ENCODE peak calls at places on chromosome 14, in nine cellular contexts. One of them, this sample, is unnamed.

GRCh38 chr14:78399316-78399889 is 229.2 kb downstream of the NRXN3 start:
- DNase-seq in smooth muscle cell of the brain vasculature: no peak
- DNase-seq in LHCN-M2: no peak
- DNase-seq in progenitor cell of endocrine pancreas: peak; percentile 43
- DNase-seq in NCI-H1092 treated with DMSO at 0.1 percent for 48 hours: no peak
- DNase-seq in stimulated activated CD4-positive, alpha-beta T cell treated with anti-CD3 and anti-CD28 coated beads, Interleukin-15, amount 100 ng/mL, for 24 hours: peak; percentile 13
- DNase-seq in keratinocyte: no peak
- DNase-seq in T-helper 2 cell: no peak
- DNase-seq in astrocyte: no peak
- DNase-seq in this sample: no peak

GRCh38 chr14:81435578-81436295 is 35.6 kb upstream of the STON2 start:
- DNase-seq in keratinocyte: peak; percentile 35
- DNase-seq in progenitor cell of endocrine pancreas: peak; percentile 57
- DNase-seq in astrocyte: no peak
- DNase-seq in T-helper 2 cell: no peak
- DNase-seq in LHCN-M2: peak; percentile 51
- DNase-seq in NCI-H1092 treated with DMSO at 0.1 percent for 48 hours: peak; percentile 61
- DNase-seq in smooth muscle cell of the brain vasculature: no peak
- DNase-seq in stimulated activated CD4-positive, alpha-beta T cell treated with anti-CD3 and anti-CD28 coated beads, Interleukin-15, amount 100 ng/mL, for 24 hours: peak; percentile 34
- DNase-seq in this sample: peak; percentile 31

GRCh38 chr14:95045836-95046430 is 111.4 kb downstream of the DICER1 start:
- DNase-seq in smooth muscle cell of the brain vasculature: no peak
- DNase-seq in progenitor cell of endocrine pancreas: no peak
- DNase-seq in stimulated activated CD4-positive, alpha-beta T cell treated with anti-CD3 and anti-CD28 coated beads, Interleukin-15, amount 100 ng/mL, for 24 hours: no peak
- DNase-seq in LHCN-M2: no peak
- DNase-seq in NCI-H1092 treated with DMSO at 0.1 percent for 48 hours: no peak
- DNase-seq in astrocyte: no peak
- DNase-seq in keratinocyte: no peak
- DNase-seq in T-helper 2 cell: no peak
- DNase-seq in this sample: peak; percentile 16

GRCh38 chr14:54502602-54503001 is 7.1 kb upstream of the CGRRF1 start:
- DNase-seq in T-helper 2 cell: no peak
- DNase-seq in keratinocyte: no peak
- DNase-seq in astrocyte: no peak
- DNase-seq in smooth muscle cell of the brain vasculature: no peak
- DNase-seq in progenitor cell of endocrine pancreas: no peak
- DNase-seq in stimulated activated CD4-positive, alpha-beta T cell treated with anti-CD3 and anti-CD28 coated beads, Interleukin-15, amount 100 ng/mL, for 24 hours: no peak
- DNase-seq in NCI-H1092 treated with DMSO at 0.1 percent for 48 hours: no peak
- DNase-seq in LHCN-M2: no peak
- DNase-seq in this sample: no peak

GRCh38 chr14:97071177-97071576 is 274.0 kb downstream of the VRK1 start:
- DNase-seq in astrocyte: no peak
- DNase-seq in NCI-H1092 treated with DMSO at 0.1 percent for 48 hours: no peak
- DNase-seq in smooth muscle cell of the brain vasculature: no peak
- DNase-seq in T-helper 2 cell: no peak
- DNase-seq in LHCN-M2: no peak
- DNase-seq in stimulated activated CD4-positive, alpha-beta T cell treated with anti-CD3 and anti-CD28 coated beads, Interleukin-15, amount 100 ng/mL, for 24 hours: no peak
- DNase-seq in keratinocyte: no peak
- DNase-seq in progenitor cell of endocrine pancreas: no peak
- DNase-seq in this sample: no peak

GRCh38 chr14:102509744-102510615 is at the start of gene ANKRD9:
- DNase-seq in progenitor cell of endocrine pancreas: peak; percentile 93
- DNase-seq in NCI-H1092 treated with DMSO at 0.1 percent for 48 hours: peak; percentile 83
- DNase-seq in LHCN-M2: peak; percentile 90
- DNase-seq in smooth muscle cell of the brain vasculature: peak; percentile 82
- DNase-seq in stimulated activated CD4-positive, alpha-beta T cell treated with anti-CD3 and anti-CD28 coated beads, Interleukin-15, amount 100 ng/mL, for 24 hours: peak; percentile 95
- DNase-seq in T-helper 2 cell: peak; percentile 81
- DNase-seq in keratinocyte: no peak
- DNase-seq in astrocyte: peak; percentile 73
- DNase-seq in this sample: peak; percentile 97

GRCh38 chr14:65549429-65549828 is 136.9 kb downstream of the FUT8 start:
- DNase-seq in astrocyte: no peak
- DNase-seq in T-helper 2 cell: no peak
- DNase-seq in NCI-H1092 treated with DMSO at 0.1 percent for 48 hours: no peak
- DNase-seq in keratinocyte: no peak
- DNase-seq in progenitor cell of endocrine pancreas: no peak
- DNase-seq in LHCN-M2: no peak
- DNase-seq in smooth muscle cell of the brain vasculature: no peak
- DNase-seq in stimulated activated CD4-positive, alpha-beta T cell treated with anti-CD3 and anti-CD28 coated beads, Interleukin-15, amount 100 ng/mL, for 24 hours: no peak
- DNase-seq in this sample: no peak

GRCh38 chr14:69170848-69171247 is 17.9 kb upstream of the DCAF5 start:
- DNase-seq in stimulated activated CD4-positive, alpha-beta T cell treated with anti-CD3 and anti-CD28 coated beads, Interleukin-15, amount 100 ng/mL, for 24 hours: no peak
- DNase-seq in progenitor cell of endocrine pancreas: no peak
- DNase-seq in LHCN-M2: peak; percentile 45
- DNase-seq in keratinocyte: no peak
- DNase-seq in smooth muscle cell of the brain vasculature: no peak
- DNase-seq in T-helper 2 cell: no peak
- DNase-seq in NCI-H1092 treated with DMSO at 0.1 percent for 48 hours: no peak
- DNase-seq in astrocyte: no peak
- DNase-seq in this sample: no peak

GRCh38 chr14:94679941-94680340 is 67.8 kb downstream of the SERPINA3 start:
- DNase-seq in NCI-H1092 treated with DMSO at 0.1 percent for 48 hours: no peak
- DNase-seq in T-helper 2 cell: no peak
- DNase-seq in stimulated activated CD4-positive, alpha-beta T cell treated with anti-CD3 and anti-CD28 coated beads, Interleukin-15, amount 100 ng/mL, for 24 hours: no peak
- DNase-seq in astrocyte: no peak
- DNase-seq in progenitor cell of endocrine pancreas: no peak
- DNase-seq in keratinocyte: no peak
- DNase-seq in LHCN-M2: no peak
- DNase-seq in smooth muscle cell of the brain vasculature: no peak
- DNase-seq in this sample: no peak

GRCh38 chr14:106222736-106223135 is 696.4 kb downstream of the TMEM121 start:
- DNase-seq in keratinocyte: no peak
- DNase-seq in T-helper 2 cell: no peak
- DNase-seq in stimulated activated CD4-positive, alpha-beta T cell treated with anti-CD3 and anti-CD28 coated beads, Interleukin-15, amount 100 ng/mL, for 24 hours: no peak
- DNase-seq in LHCN-M2: no peak
- DNase-seq in smooth muscle cell of the brain vasculature: no peak
- DNase-seq in NCI-H1092 treated with DMSO at 0.1 percent for 48 hours: no peak
- DNase-seq in progenitor cell of endocrine pancreas: no peak
- DNase-seq in astrocyte: no peak
- DNase-seq in this sample: no peak

GRCh38 chr14:59254911-59255545 is 66.6 kb downstream of the DAAM1 start:
- DNase-seq in keratinocyte: no peak
- DNase-seq in stimulated activated CD4-positive, alpha-beta T cell treated with anti-CD3 and anti-CD28 coated beads, Interleukin-15, amount 100 ng/mL, for 24 hours: no peak
- DNase-seq in NCI-H1092 treated with DMSO at 0.1 percent for 48 hours: no peak
- DNase-seq in T-helper 2 cell: no peak
- DNase-seq in LHCN-M2: no peak
- DNase-seq in smooth muscle cell of the brain vasculature: no peak
- DNase-seq in astrocyte: peak; percentile 71
- DNase-seq in progenitor cell of endocrine pancreas: no peak
- DNase-seq in this sample: no peak

GRCh38 chr14:81464253-81465001 is 64.3 kb upstream of the STON2 start:
- DNase-seq in stimulated activated CD4-positive, alpha-beta T cell treated with anti-CD3 and anti-CD28 coated beads, Interleukin-15, amount 100 ng/mL, for 24 hours: peak; percentile 58
- DNase-seq in LHCN-M2: peak; percentile 74
- DNase-seq in keratinocyte: no peak
- DNase-seq in smooth muscle cell of the brain vasculature: peak; percentile 43
- DNase-seq in T-helper 2 cell: peak; percentile 17
- DNase-seq in NCI-H1092 treated with DMSO at 0.1 percent for 48 hours: peak; percentile 69
- DNase-seq in progenitor cell of endocrine pancreas: peak; percentile 44
- DNase-seq in astrocyte: peak; percentile 26
- DNase-seq in this sample: peak; percentile 33

GRCh38 chr14:98953544-98954346 is 318.3 kb downstream of the BCL11B start:
- DNase-seq in NCI-H1092 treated with DMSO at 0.1 percent for 48 hours: no peak
- DNase-seq in T-helper 2 cell: no peak
- DNase-seq in progenitor cell of endocrine pancreas: no peak
- DNase-seq in smooth muscle cell of the brain vasculature: no peak
- DNase-seq in astrocyte: peak; percentile 79
- DNase-seq in LHCN-M2: no peak
- DNase-seq in stimulated activated CD4-positive, alpha-beta T cell treated with anti-CD3 and anti-CD28 coated beads, Interleukin-15, amount 100 ng/mL, for 24 hours: no peak
- DNase-seq in keratinocyte: no peak
- DNase-seq in this sample: no peak

This sample was measured in left colon.